ENCODE peak calls at places on chromosomes 6 and 20, in six cellular contexts. G, I, H, X, Q and R are unnamed samples.

GRCh38 chr6:157984686-157985225 is 3.1 kb downstream of the SYNJ2 start:
- DNase-seq in G (no peak), I (no peak), H (no peak), X (no peak), Q (no peak), R (no peak)

GRCh38 chr6:32267035-32267434 is 43.2 kb upstream of the NOTCH4 start:
- DNase-seq in G (no peak), I (no peak), H (no peak), X (no peak), Q (no peak), R (no peak)

GRCh38 chr6:163876391-163876790 is 461.9 kb downstream of the QKI start:
- DNase-seq in G (no peak), I (no peak), H (no peak), X (no peak), Q (no peak), R (no peak)

GRCh38 chr6:14026831-14027539 is 90.6 kb upstream of the CD83 start:
- DNase-seq in G (no peak), I (no peak), H (no peak), X (no peak), Q (no peak), R (no peak)

GRCh38 chr6:79536615-79536968 is 638 bp downstream of the LCA5 start:
- DNase-seq in G (peak; percentile 82), I (peak; percentile 36), H (no peak), X (peak; percentile 46), Q (no peak), R (peak; percentile 19)

GRCh38 chr6:90003069-90003800 is 109.0 kb downstream of the GJA10 start:
- DNase-seq in G (no peak), I (no peak), H (no peak), X (no peak), Q (no peak), R (peak; percentile 45)

GRCh38 chr6:53811082-53811481 is 16.3 kb downstream of the LRRC1 start:
- DNase-seq in G (no peak), I (peak; percentile 86), H (peak; percentile 88), X (peak; percentile 92), Q (no peak), R (no peak)

GRCh38 chr6:15622045-15622750 is 40.6 kb downstream of the DTNBP1 start:
- DNase-seq in G (no peak), I (no peak), H (no peak), X (no peak), Q (no peak), R (no peak)

GRCh38 chr6:43996614-43997341 is 130.5 kb downstream of the MRPL14 start:
- DNase-seq in G (no peak), I (no peak), H (no peak), X (no peak), Q (no peak), R (no peak)

GRCh38 chr6:107820571-107821261 is 3.4 kb downstream of the SCML4 start:
- DNase-seq in G (peak; percentile 56), I (peak; percentile 35), H (peak; percentile 47), X (no peak), Q (no peak), R (no peak)

GRCh38 chr6:116111552-116112528 is 11.2 kb downstream of the NT5DC1 start:
- DNase-seq in G (peak; percentile 59), I (peak; percentile 37), H (peak; percentile 78), X (no peak), Q (no peak), R (no peak)

GRCh38 chr20:34553366-34553867 is 5.1 kb upstream of the MAP1LC3A start:
- DNase-seq in G (peak; percentile 57), I (no peak), H (no peak), X (peak; percentile 69), Q (no peak), R (no peak)

GRCh38 chr6:11023032-11023431 is 21.1 kb downstream of the ELOVL2 start:
- DNase-seq in G (no peak), I (no peak), H (no peak), X (no peak), Q (no peak), R (no peak)

GRCh38 chr6:44057931-44058616 is 69.2 kb downstream of the MRPL14 start:
- DNase-seq in G (no peak), I (no peak), H (no peak), X (no peak), Q (no peak), R (no peak)

GRCh38 chr6:113732384-113732966 is 124.7 kb upstream of the MARCKS start:
- DNase-seq in G (peak; percentile 67), I (peak; percentile 30), H (no peak), X (no peak), Q (peak; percentile 24), R (no peak)

GRCh38 chr6:34656378-34657036 is 40.1 kb downstream of the ILRUN start:
- DNase-seq in G (peak; percentile 60), I (peak; percentile 31), H (no peak), X (peak; percentile 26), Q (no peak), R (no peak)

GRCh38 chr6:17478946-17479345 is 85.6 kb downstream of the CAP2 start:
- DNase-seq in G (no peak), I (no peak), H (no peak), X (no peak), Q (no peak), R (no peak)
- H3K27ac ChIP-seq in G (no peak overlapping the region), I (no peak overlapping the region), H (no peak overlapping the region), X (peak overlapping the region; percentile 55), Q (no peak overlapping the region), R (no peak overlapping the region)

GRCh38 chr6:148168856-148169255 is 173.8 kb upstream of the SASH1 start:
- DNase-seq in G (no peak), I (no peak), H (peak; percentile 20), X (no peak), Q (no peak), R (no peak)

GRCh38 chr6:148164645-148165044 is 178.0 kb upstream of the SASH1 start:
- DNase-seq in G (no peak), I (no peak), H (no peak), X (no peak), Q (no peak), R (no peak)

GRCh38 chr6:148170286-148170685 is 172.4 kb upstream of the SASH1 start:
- DNase-seq in G (no peak), I (no peak), H (no peak), X (no peak), Q (no peak), R (no peak)

GRCh38 chr6:148166339-148166949 is 176.2 kb upstream of the SASH1 start:
- DNase-seq in G (no peak), I (peak; percentile 66), H (peak; percentile 76), X (peak; percentile 22), Q (no peak), R (peak; percentile 38)

DNA sequence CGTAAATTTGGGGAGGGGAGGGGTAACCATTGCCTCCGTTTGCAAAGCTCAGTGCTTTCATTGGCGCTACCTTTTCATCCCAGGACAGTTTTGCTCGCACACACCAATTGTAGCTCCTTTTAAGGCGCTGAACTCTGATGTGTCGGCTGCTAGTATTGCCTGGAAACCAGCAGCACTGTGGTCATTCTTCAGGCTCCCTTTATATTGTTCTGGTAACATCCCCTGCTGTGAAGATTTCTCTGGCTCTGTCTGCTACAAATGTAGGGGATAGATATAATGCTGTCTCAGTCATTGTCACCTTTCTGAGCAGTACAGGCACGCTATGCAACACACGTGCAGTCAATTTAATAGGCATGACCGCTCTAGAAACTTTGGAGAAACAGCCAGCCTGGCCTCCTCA is 172.9 kb upstream of the SASH1 start:
- DNase-seq in G (no peak), I (no peak), H (peak; percentile 71), X (no peak), Q (no peak), R (no peak)
- H3K27ac ChIP-seq in G (no peak overlapping the region), I (no peak overlapping the region), H (no peak overlapping the region), X (no peak overlapping the region), Q (no peak overlapping the region), R (no peak overlapping the region)

GRCh38 chr6:131629656-131630055 is 1.6 kb upstream of the MED23 start:
- DNase-seq in G (no peak), I (no peak), H (no peak), X (peak; percentile 92), Q (no peak), R (no peak)

GRCh38 chr6:131627724-131628682 is at the start of gene MED23:
- DNase-seq in G (peak; percentile 96), I (peak; percentile 97), H (peak; percentile 98), X (peak; percentile 89), Q (peak; percentile 96), R (peak; percentile 88)

GRCh38 chr6:131635384-131636340 is 1.4 kb upstream of the ENPP3 start:
- DNase-seq in G (no peak), I (no peak), H (no peak), X (no peak), Q (no peak), R (no peak)

GRCh38 chr6:131628726-131629125 is 684 bp upstream of the MED23 start:
- DNase-seq in G (no peak), I (no peak), H (no peak), X (no peak), Q (no peak), R (no peak)

DNA sequence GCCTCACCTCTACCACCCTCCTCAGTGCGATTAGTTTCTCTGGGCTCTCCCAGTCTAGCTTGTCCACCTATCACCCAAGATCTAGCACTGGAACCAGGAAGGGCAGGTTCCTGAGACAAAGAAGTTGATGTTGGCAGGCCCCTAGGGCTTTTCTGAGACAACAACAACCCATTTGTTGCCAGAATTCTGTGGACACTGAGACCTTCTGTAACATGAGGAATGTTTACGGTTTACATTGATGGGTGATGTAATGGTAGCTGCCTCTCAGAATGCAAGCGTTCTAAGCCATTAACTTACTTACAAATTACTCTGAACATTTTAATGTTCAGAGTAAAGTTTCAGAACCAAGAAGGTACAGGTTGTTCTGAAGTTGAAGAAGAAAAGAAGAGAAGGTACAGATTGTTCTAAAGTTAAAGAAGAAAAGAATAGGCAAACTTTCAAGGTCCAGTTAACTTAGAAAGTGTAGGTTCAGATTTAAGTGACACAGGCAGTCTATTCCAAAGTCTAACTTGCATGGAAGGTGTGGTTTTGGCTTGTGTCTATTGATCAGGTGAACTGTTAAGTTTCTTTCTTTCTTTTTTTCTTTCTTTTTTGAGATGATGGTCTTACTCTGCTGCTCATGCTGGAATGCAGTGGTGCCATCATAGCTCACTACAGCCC is 3.7 kb upstream of the MED23 start:
- DNase-seq in G (no peak), I (no peak), H (no peak), X (peak; percentile 21), Q (no peak), R (no peak)
- H3K27ac ChIP-seq in G (no peak overlapping the region), I (peak overlapping the region; percentile 16), H (no peak overlapping the region), X (peak overlapping the region; percentile 70), Q (no peak overlapping the region), R (no peak overlapping the region)

GRCh38 chr6:125102411-125102810 is 51.2 kb upstream of the TPD52L1 start:
- DNase-seq in G (no peak), I (no peak), H (no peak), X (no peak), Q (no peak), R (no peak)

GRCh38 chr6:125100018-125100652 is 53.4 kb upstream of the TPD52L1 start:
- DNase-seq in G (no peak), I (no peak), H (no peak), X (no peak), Q (no peak), R (no peak)

GRCh38 chr6:125101656-125102055 is 51.9 kb upstream of the TPD52L1 start:
- DNase-seq in G (no peak), I (no peak), H (no peak), X (no peak), Q (no peak), R (no peak)

GRCh38 chr6:125099211-125100017 is 54.2 kb upstream of the TPD52L1 start:
- DNase-seq in G (peak; percentile 86), I (peak; percentile 71), H (peak; percentile 65), X (peak; percentile 24), Q (peak; percentile 66), R (peak; percentile 59)

DNA sequence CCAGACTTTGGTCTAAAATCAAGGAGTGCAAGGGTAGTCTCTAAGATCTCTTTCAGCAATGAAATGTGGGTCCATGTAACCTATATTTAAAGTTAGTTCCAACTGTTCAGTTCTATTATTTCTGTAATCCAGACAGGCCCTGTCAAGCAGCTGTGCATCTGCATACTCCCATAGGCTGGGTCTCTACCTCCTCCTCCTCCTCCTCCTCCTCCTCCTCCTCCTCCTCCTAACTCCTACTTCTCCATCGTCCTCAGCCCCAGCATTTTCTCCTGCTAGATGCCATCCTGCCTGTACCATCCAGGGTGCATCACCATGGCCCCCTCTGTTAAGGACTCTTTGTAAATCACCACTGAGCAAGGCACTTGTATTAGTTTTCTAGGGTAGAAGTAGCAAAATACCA is 52.4 kb upstream of the TPD52L1 start:
- DNase-seq in G (no peak), I (no peak), H (no peak), X (no peak), Q (no peak), R (no peak)
- H3K27ac ChIP-seq in G (no peak overlapping the region), I (no peak overlapping the region), H (no peak overlapping the region), X (no peak overlapping the region), Q (peak overlapping the region; percentile 34), R (no peak overlapping the region)